ENCODE peak calls at places on chromosomes 13 and 19, in seven cellular contexts. One of them, this sample, is unnamed.

GRCh38 chr13:44854264-44855060 is 134.8 kb downstream of the NUFIP1 start:
- DNase-seq in CD8-positive, alpha-beta T cell: no peak
- DNase-seq in upper lobe of right lung: peak; percentile 77
- DNase-seq in thoracic aorta: no peak
- DNase-seq in PC-3: no peak
- DNase-seq in brain microvascular endothelial cell: no peak
- DNase-seq in gastrocnemius medialis: peak; percentile 99
- DNase-seq in this sample: no peak

GRCh38 chr19:53942001-53942786 is 20.5 kb upstream of the CACNG8 start:
- DNase-seq in brain microvascular endothelial cell: peak; percentile 2
- DNase-seq in CD8-positive, alpha-beta T cell: no peak
- DNase-seq in gastrocnemius medialis: no peak
- DNase-seq in PC-3: peak; percentile 19
- DNase-seq in upper lobe of right lung: peak; percentile 56
- DNase-seq in thoracic aorta: no peak
- DNase-seq in this sample: peak; percentile 14

GRCh38 chr13:25827986-25828385 is 223.8 kb downstream of the SHISA2 start:
- DNase-seq in upper lobe of right lung: no peak
- DNase-seq in CD8-positive, alpha-beta T cell: no peak
- DNase-seq in gastrocnemius medialis: no peak
- DNase-seq in thoracic aorta: no peak
- DNase-seq in PC-3: no peak
- DNase-seq in brain microvascular endothelial cell: peak; percentile 33
- DNase-seq in this sample: no peak

GRCh38 chr13:107266657-107267056 is 698.7 kb upstream of the ARGLU1 start:
- DNase-seq in CD8-positive, alpha-beta T cell: no peak
- DNase-seq in PC-3: no peak
- DNase-seq in gastrocnemius medialis: no peak
- DNase-seq in upper lobe of right lung: no peak
- DNase-seq in brain microvascular endothelial cell: no peak
- DNase-seq in thoracic aorta: no peak
- DNase-seq in this sample: no peak

GRCh38 chr19:11378319-11379189 is 4.1 kb downstream of the SWSAP1 start:
- DNase-seq in upper lobe of right lung: no peak
- DNase-seq in PC-3: peak; percentile 95
- DNase-seq in CD8-positive, alpha-beta T cell: no peak
- DNase-seq in brain microvascular endothelial cell: peak; percentile 73
- DNase-seq in gastrocnemius medialis: no peak
- DNase-seq in thoracic aorta: no peak
- DNase-seq in this sample: peak; percentile 87

GRCh38 chr19:952049-952679 is 26.3 kb downstream of the ARID3A start:
- DNase-seq in thoracic aorta: no peak
- DNase-seq in gastrocnemius medialis: no peak
- DNase-seq in CD8-positive, alpha-beta T cell: no peak
- DNase-seq in PC-3: no peak
- DNase-seq in brain microvascular endothelial cell: peak; percentile 22
- DNase-seq in upper lobe of right lung: no peak
- DNase-seq in this sample: no peak

GRCh38 chr19:2484178-2484937 is 8.4 kb downstream of the GADD45B start:
- DNase-seq in upper lobe of right lung: no peak
- DNase-seq in CD8-positive, alpha-beta T cell: no peak
- DNase-seq in thoracic aorta: no peak
- DNase-seq in brain microvascular endothelial cell: no peak
- DNase-seq in PC-3: no peak
- DNase-seq in gastrocnemius medialis: no peak
- DNase-seq in this sample: no peak

GRCh38 chr19:44924243-44924725 is 9.9 kb downstream of the APOC1 start:
- DNase-seq in upper lobe of right lung: no peak
- DNase-seq in gastrocnemius medialis: no peak
- DNase-seq in PC-3: no peak
- DNase-seq in thoracic aorta: no peak
- DNase-seq in CD8-positive, alpha-beta T cell: no peak
- DNase-seq in brain microvascular endothelial cell: no peak
- DNase-seq in this sample: no peak

GRCh38 chr13:72728290-72728605 is 525 bp downstream of the BORA start:
- DNase-seq in thoracic aorta: no peak
- DNase-seq in PC-3: no peak
- DNase-seq in upper lobe of right lung: no peak
- DNase-seq in brain microvascular endothelial cell: no peak
- DNase-seq in CD8-positive, alpha-beta T cell: no peak
- DNase-seq in gastrocnemius medialis: no peak
- DNase-seq in this sample: no peak

GRCh38 chr19:7925171-7925837 is 631 bp downstream of the CTXN1 start:
- DNase-seq in brain microvascular endothelial cell: peak; percentile 63
- DNase-seq in PC-3: peak; percentile 84
- DNase-seq in gastrocnemius medialis: no peak
- DNase-seq in upper lobe of right lung: peak; percentile 85
- DNase-seq in CD8-positive, alpha-beta T cell: peak; percentile 76
- DNase-seq in thoracic aorta: no peak
- DNase-seq in this sample: peak; percentile 83
- H3K4me3 ChIP-seq in brain microvascular endothelial cell: peak overlapping the region; percentile 17
- H3K4me3 ChIP-seq in PC-3: peak overlapping the region; percentile 55
- H3K4me3 ChIP-seq in gastrocnemius medialis: peak overlapping the region; percentile 43
- H3K4me3 ChIP-seq in upper lobe of right lung: peak overlapping the region; percentile 40
- H3K4me3 ChIP-seq in CD8-positive, alpha-beta T cell: no peak overlapping the region
- H3K4me3 ChIP-seq in thoracic aorta: peak overlapping the region; percentile 64
- H3K4me3 ChIP-seq in this sample: peak overlapping the region; percentile 44

GRCh38 chr13:91346848-91347211 is 657 bp upstream of the MIR17HG start:
- DNase-seq in PC-3: peak; percentile 13
- DNase-seq in brain microvascular endothelial cell: no peak
- DNase-seq in gastrocnemius medialis: peak; percentile 11
- DNase-seq in CD8-positive, alpha-beta T cell: peak; percentile 34
- DNase-seq in upper lobe of right lung: no peak
- DNase-seq in thoracic aorta: no peak
- DNase-seq in this sample: peak; percentile 1
- H3K27me3 ChIP-seq in PC-3: peaks cover 48% of the 10 kb centered on the region
- H3K27me3 ChIP-seq in brain microvascular endothelial cell: peaks cover 22% of the 10 kb centered on the region
- H3K27me3 ChIP-seq in gastrocnemius medialis: no peaks in the 10 kb centered on the region
- H3K27me3 ChIP-seq in CD8-positive, alpha-beta T cell: no peaks in the 10 kb centered on the region
- H3K27me3 ChIP-seq in upper lobe of right lung: peaks cover 5% of the 10 kb centered on the region
- H3K27me3 ChIP-seq in thoracic aorta: no peaks in the 10 kb centered on the region
- H3K27me3 ChIP-seq in this sample: peaks cover 52% of the 10 kb centered on the region

GRCh38 chr13:99075268-99076191 is 97.7 kb upstream of the DOCK9 start:
- DNase-seq in gastrocnemius medialis: no peak
- DNase-seq in PC-3: no peak
- DNase-seq in CD8-positive, alpha-beta T cell: no peak
- DNase-seq in upper lobe of right lung: no peak
- DNase-seq in brain microvascular endothelial cell: no peak
- DNase-seq in thoracic aorta: no peak
- DNase-seq in this sample: no peak

GRCh38 chr13:99074693-99075092 is 96.8 kb upstream of the DOCK9 start:
- DNase-seq in gastrocnemius medialis: no peak
- DNase-seq in PC-3: no peak
- DNase-seq in thoracic aorta: no peak
- DNase-seq in brain microvascular endothelial cell: no peak
- DNase-seq in upper lobe of right lung: no peak
- DNase-seq in CD8-positive, alpha-beta T cell: no peak
- DNase-seq in this sample: no peak

GRCh38 chr13:99080131-99080530 is 102.3 kb upstream of the DOCK9 start:
- DNase-seq in thoracic aorta: no peak
- DNase-seq in CD8-positive, alpha-beta T cell: no peak
- DNase-seq in brain microvascular endothelial cell: no peak
- DNase-seq in gastrocnemius medialis: no peak
- DNase-seq in PC-3: no peak
- DNase-seq in upper lobe of right lung: no peak
- DNase-seq in this sample: no peak

GRCh38 chr13:99072941-99073340 is 95.1 kb upstream of the DOCK9 start:
- DNase-seq in PC-3: no peak
- DNase-seq in CD8-positive, alpha-beta T cell: no peak
- DNase-seq in gastrocnemius medialis: no peak
- DNase-seq in brain microvascular endothelial cell: no peak
- DNase-seq in thoracic aorta: no peak
- DNase-seq in upper lobe of right lung: no peak
- DNase-seq in this sample: no peak

GRCh38 chr13:99078014-99078771 is 100.3 kb upstream of the DOCK9 start:
- DNase-seq in CD8-positive, alpha-beta T cell: no peak
- DNase-seq in gastrocnemius medialis: no peak
- DNase-seq in PC-3: no peak
- DNase-seq in upper lobe of right lung: no peak
- DNase-seq in thoracic aorta: no peak
- DNase-seq in brain microvascular endothelial cell: no peak
- DNase-seq in this sample: no peak
- H3K4me3 ChIP-seq in CD8-positive, alpha-beta T cell: no peak overlapping the region
- H3K4me3 ChIP-seq in gastrocnemius medialis: no peak overlapping the region
- H3K4me3 ChIP-seq in PC-3: no peak overlapping the region
- H3K4me3 ChIP-seq in upper lobe of right lung: no peak overlapping the region
- H3K4me3 ChIP-seq in thoracic aorta: no peak overlapping the region
- H3K4me3 ChIP-seq in brain microvascular endothelial cell: no peak overlapping the region
- H3K4me3 ChIP-seq in this sample: no peak overlapping the region

GRCh38 chr19:47018923-47019322 is 714 bp upstream of the NPAS1 start:
- DNase-seq in thoracic aorta: no peak
- DNase-seq in CD8-positive, alpha-beta T cell: no peak
- DNase-seq in brain microvascular endothelial cell: no peak
- DNase-seq in gastrocnemius medialis: no peak
- DNase-seq in upper lobe of right lung: no peak
- DNase-seq in PC-3: no peak
- DNase-seq in this sample: no peak
- H3K27me3 ChIP-seq in thoracic aorta: peaks cover 13% of the 10 kb centered on the region
- H3K27me3 ChIP-seq in CD8-positive, alpha-beta T cell: peaks cover 32% of the 10 kb centered on the region
- H3K27me3 ChIP-seq in brain microvascular endothelial cell: peaks cover 32% of the 10 kb centered on the region
- H3K27me3 ChIP-seq in gastrocnemius medialis: peaks cover 45% of the 10 kb centered on the region
- H3K27me3 ChIP-seq in upper lobe of right lung: peaks cover 51% of the 10 kb centered on the region
- H3K27me3 ChIP-seq in PC-3: peaks cover 35% of the 10 kb centered on the region
- H3K27me3 ChIP-seq in this sample: peaks cover 43% of the 10 kb centered on the region

GRCh38 chr19:13095934-13096890 is 6.4 kb downstream of the LYL1 start:
- DNase-seq in upper lobe of right lung: no peak
- DNase-seq in gastrocnemius medialis: no peak
- DNase-seq in brain microvascular endothelial cell: no peak
- DNase-seq in CD8-positive, alpha-beta T cell: no peak
- DNase-seq in PC-3: peak; percentile 46
- DNase-seq in thoracic aorta: no peak
- DNase-seq in this sample: no peak
- H3K4me3 ChIP-seq in upper lobe of right lung: peak overlapping the region; percentile 13
- H3K4me3 ChIP-seq in gastrocnemius medialis: no peak overlapping the region
- H3K4me3 ChIP-seq in brain microvascular endothelial cell: no peak overlapping the region
- H3K4me3 ChIP-seq in CD8-positive, alpha-beta T cell: no peak overlapping the region
- H3K4me3 ChIP-seq in PC-3: peak overlapping the region; percentile 67
- H3K4me3 ChIP-seq in thoracic aorta: peak overlapping the region; percentile 55
- H3K4me3 ChIP-seq in this sample: no peak overlapping the region

DNA sequence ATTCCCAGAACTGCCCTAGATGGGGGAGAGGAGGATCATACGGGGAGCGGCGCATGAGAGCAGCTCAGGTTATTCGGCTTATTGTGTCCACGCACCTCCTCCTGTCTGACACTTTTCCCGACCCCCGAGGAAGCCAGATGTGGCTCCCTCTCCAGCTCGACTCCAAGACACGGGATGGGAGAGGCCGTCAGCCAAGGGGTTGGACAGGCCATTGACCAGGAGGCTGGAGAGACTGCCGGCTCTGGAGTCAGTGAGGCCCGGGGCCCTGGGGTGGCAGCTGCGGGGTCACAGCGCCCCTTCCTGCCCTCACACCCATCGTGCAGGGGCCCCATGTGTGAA is 2.9 kb downstream of the DMKN start:
- DNase-seq in upper lobe of right lung: no peak
- DNase-seq in CD8-positive, alpha-beta T cell: no peak
- DNase-seq in PC-3: no peak
- DNase-seq in brain microvascular endothelial cell: no peak
- DNase-seq in thoracic aorta: no peak
- DNase-seq in gastrocnemius medialis: no peak
- DNase-seq in this sample: no peak
- H3K27me3 ChIP-seq in upper lobe of right lung: peaks cover 29% of the 10 kb centered on the region
- H3K27me3 ChIP-seq in CD8-positive, alpha-beta T cell: peaks cover 7% of the 10 kb centered on the region
- H3K27me3 ChIP-seq in PC-3: no peaks in the 10 kb centered on the region
- H3K27me3 ChIP-seq in brain microvascular endothelial cell: peaks cover 50% of the 10 kb centered on the region
- H3K27me3 ChIP-seq in thoracic aorta: no peaks in the 10 kb centered on the region
- H3K27me3 ChIP-seq in gastrocnemius medialis: peaks cover 58% of the 10 kb centered on the region
- H3K27me3 ChIP-seq in this sample: peaks cover 46% of the 10 kb centered on the region

DNA sequence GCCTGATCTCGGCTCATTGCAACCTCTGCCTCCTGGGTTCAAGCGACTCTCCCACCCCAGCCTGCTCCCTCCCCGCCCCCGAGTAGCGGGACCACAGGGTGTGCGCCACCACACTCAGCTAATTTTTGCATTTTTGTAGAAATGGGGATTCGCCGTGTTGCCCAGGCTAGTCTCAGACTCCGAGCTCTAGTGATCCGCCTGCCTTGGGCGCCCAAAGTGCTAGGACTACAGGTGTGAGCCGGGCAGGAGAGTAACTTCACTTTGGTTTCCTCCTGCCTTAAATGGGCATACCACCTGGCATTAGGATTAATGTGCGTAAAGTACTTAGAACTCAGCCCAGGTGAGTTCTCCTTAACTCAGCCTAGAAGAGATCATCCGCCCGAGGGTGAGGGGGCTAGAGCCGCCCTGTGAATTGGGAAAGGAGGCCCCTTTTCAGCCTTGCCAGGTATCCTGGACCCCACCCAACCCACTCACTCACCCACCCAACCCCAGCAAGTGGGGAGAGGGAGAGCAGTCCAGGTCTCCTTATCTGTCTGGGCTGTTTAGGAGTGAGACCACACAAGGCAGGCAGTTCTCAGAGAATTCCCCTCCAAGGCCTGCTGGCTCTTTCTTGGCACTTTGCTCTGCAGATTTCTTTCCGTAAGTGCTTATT is 1.3 kb upstream of the ZFP36 start:
- DNase-seq in PC-3: no peak
- DNase-seq in thoracic aorta: no peak
- DNase-seq in upper lobe of right lung: no peak
- DNase-seq in CD8-positive, alpha-beta T cell: no peak
- DNase-seq in gastrocnemius medialis: no peak
- DNase-seq in brain microvascular endothelial cell: no peak
- DNase-seq in this sample: no peak
- H3K4me3 ChIP-seq in PC-3: no peak overlapping the region
- H3K4me3 ChIP-seq in thoracic aorta: peak overlapping the region; percentile 94
- H3K4me3 ChIP-seq in upper lobe of right lung: peak overlapping the region; percentile 97
- H3K4me3 ChIP-seq in CD8-positive, alpha-beta T cell: peak overlapping the region; percentile 33
- H3K4me3 ChIP-seq in gastrocnemius medialis: no peak overlapping the region
- H3K4me3 ChIP-seq in brain microvascular endothelial cell: no peak overlapping the region
- H3K4me3 ChIP-seq in this sample: no peak overlapping the region

This sample was measured in MG63.